ENCODE peak calls at places on chromosomes 2 and 18, in nine cellular contexts. U is CD8-positive, alpha-beta T cell; B is K562; W is Peyer's patch; V is CD8-positive, alpha-beta memory T cell; P is neural progenitor cell; H is CD4-positive, alpha-beta memory T cell; R is GM23248; X is right cardiac atrium. J is an unnamed sample. For H3K9me3, the result is how much of the 10 kb centered on the place peaks cover.

GRCh38 chr2:88729061-88729745 is 37.7 kb downstream of the RPIA start:
- DNase-seq in B (no peak), R (no peak), H (no peak), P (no peak), V (no peak), X (no peak), U (no peak), W (no peak), J (no peak)

GRCh38 chr2:234014462-234014861 is 36.0 kb upstream of the SPP2 start:
- DNase-seq in B (no peak), H (no peak), V (no peak), W (no peak), U (no peak), R (no peak), X (no peak), P (no peak), J (no peak)

GRCh38 chr2:146990311-146990781 is 854.5 kb upstream of the ACVR2A start:
- DNase-seq in H (no peak), P (no peak), B (no peak), U (no peak), R (peak), X (no peak), V (no peak), W (no peak), J (no peak)

GRCh38 chr18:3972291-3972985 is 482.7 kb downstream of the DLGAP1 start:
- DNase-seq in X (no peak), P (peak), W (no peak), U (no peak), V (no peak), B (no peak), R (peak), H (no peak), J (no peak)

GRCh38 chr2:168053676-168054075 is 193.7 kb downstream of the STK39 start:
- DNase-seq in H (no peak), X (no peak), B (no peak), V (no peak), W (no peak), R (no peak), U (no peak), P (no peak), J (no peak)

GRCh38 chr2:207333599-207334308 is 168.0 kb upstream of the KLF7 start:
- DNase-seq in W (no peak), P (no peak), B (no peak), X (no peak), U (no peak), H (no peak), R (peak), V (no peak), J (no peak)

GRCh38 chr2:190863946-190864345 is 16.7 kb upstream of the GLS start:
- DNase-seq in P (no peak), H (no peak), X (no peak), B (no peak), W (no peak), V (no peak), U (no peak), R (peak), J (no peak)

GRCh38 chr2:30235859-30236535 is 4.7 kb downstream of the LBH start:
- DNase-seq in V (no peak), W (peak), X (no peak), H (no peak), P (no peak), B (no peak), R (no peak), U (peak), J (no peak)

GRCh38 chr2:20077411-20077940 is 26.0 kb upstream of the LAPTM4A start:
- DNase-seq in W (no peak), U (no peak), R (no peak), H (no peak), X (no peak), P (no peak), B (no peak), V (no peak), J (no peak)

GRCh38 chr2:99480390-99480789 is 9.4 kb downstream of the REV1 start:
- DNase-seq in U (no peak), P (no peak), H (no peak), B (no peak), X (no peak), R (peak), V (no peak), W (no peak), J (no peak)

GRCh38 chr2:231672617-231673347 is 35.5 kb upstream of the PTMA start:
- DNase-seq in W (peak), X (peak), P (peak), R (peak), U (no peak), H (no peak), V (no peak), B (peak), J (peak)

GRCh38 chr2:28750316-28751101 is 1.1 kb upstream of the PPP1CB start:
- DNase-seq in W (no peak), U (no peak), V (no peak), H (no peak), B (peak), R (peak), X (no peak), P (no peak), J (peak)

GRCh38 chr2:40097691-40098376 is 318.8 kb upstream of the THUMPD2 start:
- DNase-seq in W (no peak), U (no peak), V (no peak), B (no peak), X (no peak), P (no peak), R (peak), H (no peak), J (no peak)

DNA sequence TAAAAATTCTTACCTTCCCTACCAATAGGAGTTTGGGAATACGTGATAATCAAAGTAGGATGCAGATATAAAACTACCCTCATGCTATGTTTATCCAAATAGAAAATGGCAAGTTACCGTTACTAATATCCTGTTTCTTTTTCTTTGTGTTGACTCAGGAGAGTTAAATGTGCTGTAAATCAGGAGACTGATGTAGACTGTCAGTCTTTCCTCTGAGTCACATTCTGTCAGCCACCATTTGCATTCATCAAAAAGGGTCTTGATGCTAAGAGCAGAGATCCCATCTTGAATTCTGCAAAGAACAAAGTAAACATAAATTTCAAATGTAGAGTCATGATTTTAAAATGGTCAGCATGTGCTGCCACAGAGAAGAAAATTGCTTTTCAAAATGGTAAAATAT is 712.8 kb downstream of the SOCS6 start:
- DNase-seq in W (no peak), H (no peak), X (no peak), B (no peak), R (no peak), V (no peak), P (no peak), U (no peak), J (no peak)
- H3K9me3 ChIP-seq in W (under half), H (under half), X (under half), B (under half), R (under half), V (under half), P (under half), U (under half), J (under half)

GRCh38 chr18:60319129-60319528 is 53.4 kb downstream of the MC4R start:
- DNase-seq in H (no peak), R (no peak), W (no peak), P (no peak), V (no peak), U (no peak), B (no peak), X (no peak), J (no peak)
- H3K9me3 ChIP-seq in H (under half), R (under half), W (under half), P (under half), V (under half), U (under half), B (under half), X (under half), J (under half)

GRCh38 chr2:86598966-86599365 is 24.7 kb downstream of the RNF103 start:
- DNase-seq in V (no peak), R (peak), P (no peak), H (no peak), X (no peak), W (no peak), U (no peak), B (no peak), J (no peak)
- H3K9me3 ChIP-seq in V (under half), R (under half), P (under half), H (under half), X (under half), W (under half), U (under half), B (under half), J (under half)

DNA sequence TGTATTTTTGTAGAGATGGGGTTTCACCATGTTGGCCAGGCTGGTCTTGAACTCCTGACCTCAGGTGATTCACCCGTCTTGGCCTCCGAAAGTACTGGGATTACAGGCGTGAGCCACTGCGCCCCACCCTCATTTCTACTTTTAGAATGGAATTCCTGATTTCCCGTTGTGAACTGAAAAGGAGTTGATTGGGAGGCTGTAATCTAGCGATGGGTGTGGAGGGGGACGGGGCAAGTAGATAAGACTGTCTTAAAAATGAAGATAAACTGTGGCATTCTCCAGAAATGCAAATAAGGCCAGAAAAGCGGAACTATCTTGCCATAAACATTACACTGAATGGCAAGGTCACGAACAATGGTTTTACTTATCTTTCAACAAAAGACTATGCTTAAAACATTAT is 135.4 kb downstream of the TRIB2 start:
- DNase-seq in V (no peak), H (no peak), W (no peak), R (no peak), P (no peak), U (no peak), B (peak), X (no peak), J (no peak)
- H3K9me3 ChIP-seq in V (under half), H (under half), W (under half), R (under half), P (under half), U (under half), B (under half), X (under half), J (under half)

GRCh38 chr2:217142649-217143266 is 282.9 kb upstream of the TNP1 start:
- DNase-seq in X (no peak), V (no peak), R (peak), W (no peak), U (no peak), B (peak), P (peak), H (no peak), J (peak)

DNA sequence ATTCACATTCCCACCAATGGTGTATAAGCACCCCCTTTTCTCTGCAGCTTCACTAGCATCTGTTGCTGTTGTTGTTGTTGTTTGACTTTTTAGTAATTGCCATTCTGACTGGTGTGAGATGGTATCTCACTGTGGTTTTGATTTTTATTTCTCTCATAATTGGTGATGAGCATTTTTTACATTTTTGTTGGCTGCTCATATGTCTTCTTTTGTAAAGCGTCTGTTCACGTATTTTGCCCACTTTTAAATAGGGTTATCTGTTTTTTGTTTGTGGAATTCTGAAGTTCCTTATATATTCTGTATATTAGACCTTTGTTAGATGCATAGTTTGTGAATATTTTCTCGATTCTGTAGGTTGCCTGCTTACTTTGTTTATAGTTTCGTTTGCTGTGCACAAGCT is 278.4 kb upstream of the TNP1 start:
- DNase-seq in X (no peak), B (no peak), R (no peak), P (no peak), V (no peak), U (no peak), W (no peak), H (no peak), J (no peak)
- H3K9me3 ChIP-seq in X (under half), B (under half), R (under half), P (under half), V (under half), U (under half), W (under half), H (under half), J (under half)

GRCh38 chr18:78138993-78139496 is 840.6 kb upstream of the SALL3 start:
- DNase-seq in H (no peak), W (no peak), V (no peak), B (no peak), X (no peak), R (no peak), P (peak), U (no peak), J (no peak)

GRCh38 chr18:78140294-78140693 is 839.3 kb upstream of the SALL3 start:
- DNase-seq in U (no peak), W (no peak), V (no peak), B (no peak), H (no peak), R (no peak), X (no peak), P (no peak), J (no peak)

GRCh38 chr18:78133729-78134128 is 845.9 kb upstream of the SALL3 start:
- DNase-seq in B (no peak), R (no peak), V (no peak), U (no peak), H (no peak), X (no peak), W (no peak), P (no peak), J (no peak)

GRCh38 chr18:78136986-78137385 is 842.6 kb upstream of the SALL3 start:
- DNase-seq in P (no peak), V (no peak), W (no peak), B (no peak), X (no peak), R (no peak), U (no peak), H (no peak), J (no peak)
- H3K9me3 ChIP-seq in P (under half), V (under half), W (under half), B (under half), X (under half), R (under half), U (under half), H (under half), J (under half)

GRCh38 chr18:61998335-61998734 is 105.5 kb upstream of the RNF152 start:
- DNase-seq in P (no peak), X (no peak), H (no peak), B (no peak), U (no peak), R (no peak), V (no peak), W (no peak), J (no peak)

GRCh38 chr18:61998957-61999356 is 106.2 kb upstream of the RNF152 start:
- DNase-seq in V (no peak), R (peak), P (no peak), X (no peak), B (no peak), H (no peak), U (no peak), W (no peak), J (no peak)

GRCh38 chr18:61995547-61996062 is 102.8 kb upstream of the RNF152 start:
- DNase-seq in W (no peak), B (no peak), R (no peak), U (no peak), H (no peak), V (no peak), P (no peak), X (no peak), J (no peak)

GRCh38 chr18:62001396-62001795 is 108.6 kb upstream of the RNF152 start:
- DNase-seq in R (no peak), U (no peak), X (no peak), V (no peak), W (no peak), B (no peak), P (no peak), H (no peak), J (no peak)
- H3K9me3 ChIP-seq in R (under half), U (under half), X (under half), V (under half), W (under half), B (under half), P (under half), H (under half), J (under half)

GRCh38 chr2:219759801-219760200 is 132.4 kb downstream of the SLC4A3 start:
- DNase-seq in U (no peak), P (no peak), B (no peak), W (no peak), H (no peak), X (no peak), V (no peak), R (no peak), J (no peak)
- H3K9me3 ChIP-seq in U (under half), P (under half), B (under half), W (under half), H (under half), X (under half), V (under half), R (under half), J (under half)

GRCh38 chr2:113977660-113978523 is 88.0 kb downstream of the ACTR3 start:
- DNase-seq in V (no peak), X (no peak), U (no peak), B (no peak), H (no peak), R (peak), W (no peak), P (peak), J (peak)
- H3K9me3 ChIP-seq in V (under half), X (under half), U (under half), B (under half), H (under half), R (under half), W (under half), P (under half), J (under half)

GRCh38 chr18:74353169-74353775 is 37.6 kb downstream of the C18orf63 start:
- DNase-seq in B (peak), R (peak), V (peak), P (peak), U (peak), W (peak), X (peak), H (peak), J (peak)

GRCh38 chr18:74346206-74346605 is 30.6 kb downstream of the C18orf63 start:
- DNase-seq in R (no peak), V (no peak), U (no peak), W (no peak), X (no peak), H (no peak), B (no peak), P (no peak), J (no peak)

GRCh38 chr18:74356959-74357358 is 41.3 kb downstream of the C18orf63 start:
- DNase-seq in W (no peak), X (no peak), H (no peak), P (no peak), U (no peak), R (no peak), V (no peak), B (no peak), J (no peak)

GRCh38 chr18:74351354-74351753 is 35.7 kb downstream of the C18orf63 start:
- DNase-seq in W (no peak), V (no peak), H (no peak), U (no peak), P (no peak), R (peak), X (peak), B (no peak), J (no peak)
- H3K9me3 ChIP-seq in W (under half), V (under half), H (under half), U (under half), P (under half), R (under half), X (under half), B (under half), J (under half)

J was measured in colonic mucosa.